ENCODE peak calls at places on chromosome 17, in five cellular contexts. M is lower leg skin, O is body of pancreas, L is AG10803, C is foreskin fibroblast. X is an unnamed sample.

GRCh38 chr17:74176546-74177001 is 26.9 kb upstream of the RPL38 start:
- DNase-seq in C (peak), M (peak), O (peak), L (peak), X (peak)

GRCh38 chr17:27764589-27764988 is 35.7 kb downstream of the NOS2 start:
- DNase-seq in O (no peak), L (no peak), C (no peak), M (peak), X (no peak)

GRCh38 chr17:83053779-83054451 is 25.5 kb upstream of the METRNL start:
- DNase-seq in M (peak), C (no peak), L (no peak), O (no peak), X (no peak)

GRCh38 chr17:21167303-21167702 is 40.5 kb downstream of the DHRS7B start:
- DNase-seq in L (peak), O (no peak), M (no peak), C (peak), X (peak)

GRCh38 chr17:53032861-53033271 is 789.9 kb upstream of the KIF2B start:
- DNase-seq in O (peak), M (no peak), L (no peak), C (no peak), X (peak)

GRCh38 chr17:12522743-12523181 is 142.9 kb upstream of the MYOCD start:
- DNase-seq in O (no peak), L (peak), M (no peak), C (peak), X (peak)

GRCh38 chr17:5922476-5922875 is 147.7 kb upstream of the WSCD1 start:
- DNase-seq in O (no peak), L (no peak), M (no peak), C (no peak), X (no peak)

GRCh38 chr17:73657473-73658116 is 13.3 kb upstream of the SDK2 start:
- DNase-seq in M (no peak), C (no peak), L (no peak), O (peak), X (peak)

GRCh38 chr17:44848961-44849489 is 1.3 kb downstream of the HIGD1B start:
- DNase-seq in O (no peak), C (no peak), L (no peak), M (no peak), X (no peak)

GRCh38 chr17:44079877-44080821 is 9.6 kb downstream of the G6PC3 start:
- DNase-seq in L (no peak), O (no peak), M (no peak), C (no peak), X (no peak)

GRCh38 chr17:46121841-46122485 is 71.3 kb downstream of the KANSL1 start:
- DNase-seq in M (no peak), C (no peak), L (no peak), O (no peak), X (no peak)

GRCh38 chr17:72407336-72408121 is 286.7 kb downstream of the SOX9 start:
- DNase-seq in M (no peak), L (peak), C (peak), O (peak), X (peak)

GRCh38 chr17:14299261-14300093 is 1.4 kb upstream of the HS3ST3B1 start:
- DNase-seq in O (peak), M (peak), L (peak), C (peak), X (peak)

GRCh38 chr17:69733171-69734014 is 318.9 kb downstream of the MAP2K6 start:
- DNase-seq in L (peak), M (peak), O (no peak), C (peak), X (peak)

GRCh38 chr17:335691-336090 is 16.9 kb downstream of the RPH3AL start:
- DNase-seq in M (peak), O (peak), C (no peak), L (no peak), X (no peak)

GRCh38 chr17:16585796-16586195 is 16.8 kb upstream of the ZNF287 start:
- DNase-seq in L (peak), C (peak), O (no peak), M (no peak), X (peak)

GRCh38 chr17:47791025-47791424 is 30.6 kb downstream of the OSBPL7 start:
- DNase-seq in L (no peak), M (peak), C (no peak), O (no peak), X (no peak)

GRCh38 chr17:47792457-47792856 is 29.1 kb downstream of the OSBPL7 start:
- DNase-seq in L (no peak), C (no peak), M (no peak), O (no peak), X (no peak)

GRCh38 chr17:47792979-47793378 is 28.6 kb downstream of the OSBPL7 start:
- DNase-seq in L (no peak), C (no peak), O (no peak), M (no peak), X (no peak)

GRCh38 chr17:47785538-47786123 is 36.0 kb downstream of the OSBPL7 start:
- DNase-seq in O (no peak), C (peak), M (no peak), L (no peak), X (peak)

GRCh38 chr17:47789611-47790520 is 31.7 kb downstream of the OSBPL7 start:
- DNase-seq in O (peak), M (peak), C (peak), L (peak), X (peak)
- TF ChIP-seq CTCF in O (peak), M (no peak), C (peak), L (peak), X (peak)

GRCh38 chr17:75605790-75606189 is 18.2 kb downstream of the MYO15B start:
- DNase-seq in M (no peak), L (no peak), C (no peak), O (no peak), X (no peak)
- TF ChIP-seq CTCF in M (no peak), L (no peak), C (no peak), O (no peak), X (no peak)

GRCh38 chr17:29867643-29868181 is 62.3 kb downstream of the SSH2 start:
- DNase-seq in M (no peak), O (no peak), C (peak), L (no peak), X (no peak)
- TF ChIP-seq CTCF in M (no peak), O (no peak), C (no peak), L (peak), X (peak)

GRCh38 chr17:79843917-79844815 is 4.9 kb upstream of the CBX4 start:
- DNase-seq in O (peak), M (peak), L (peak), C (peak), X (peak)
- TF ChIP-seq CTCF in O (no peak), M (no peak), L (no peak), C (no peak), X (no peak)

GRCh38 chr17:29686998-29687397 is 64.3 kb upstream of the CORO6 start:
- DNase-seq in L (no peak), C (no peak), O (no peak), M (no peak), X (no peak)
- TF ChIP-seq CTCF in L (no peak), C (no peak), O (no peak), M (no peak), X (no peak)

GRCh38 chr17:34638526-34639260 is 59.3 kb downstream of the TMEM132E start:
- DNase-seq in L (no peak), C (no peak), O (no peak), M (no peak), X (no peak)
- TF ChIP-seq CTCF in L (no peak), C (no peak), O (no peak), M (no peak), X (no peak)

GRCh38 chr17:3678095-3678820 is 9.6 kb downstream of the EMC6 start:
- DNase-seq in M (no peak), O (no peak), C (peak), L (no peak), X (no peak)
- TF ChIP-seq CTCF in M (no peak), O (no peak), C (no peak), L (no peak), X (no peak)